ENCODE peak calls at places on chromosomes 2 and 18, in ten cellular contexts. D, O, F, U, H, I, C, J, Z and P are unnamed samples.

GRCh38 chr2:62217980-62218379 is 22.1 kb downstream of the B3GNT2 start:
- DNase-seq in D (no peak), O (no peak), F (no peak), U (no peak), H (no peak), I (no peak), C (peak), J (no peak), Z (no peak), P (no peak)

GRCh38 chr2:28134262-28134812 is 243.8 kb downstream of the BABAM2 start:
- DNase-seq in D (no peak), O (no peak), F (peak), U (peak), H (no peak), I (no peak), C (peak), J (no peak), Z (no peak), P (no peak)

GRCh38 chr2:70714141-70714905 is 53.7 kb downstream of the ADD2 start:
- DNase-seq in D (no peak), O (no peak), F (peak), U (no peak), H (no peak), I (no peak), C (no peak), J (no peak), Z (no peak), P (no peak)

GRCh38 chr2:101912545-101912944 is 79.2 kb upstream of the IL1R2 start:
- DNase-seq in D (no peak), O (no peak), F (no peak), U (no peak), H (no peak), I (no peak), C (no peak), J (no peak), Z (no peak), P (no peak)

GRCh38 chr2:111706481-111707001 is 177.5 kb downstream of the ANAPC1 start:
- DNase-seq in D (no peak), O (no peak), F (no peak), U (no peak), H (no peak), I (no peak), C (no peak), J (no peak), Z (no peak), P (no peak)

GRCh38 chr2:203225423-203226039 is 13.3 kb upstream of the CYP20A1 start:
- DNase-seq in D (no peak), O (peak), F (no peak), U (no peak), H (peak), I (peak), C (peak), J (no peak), Z (no peak), P (no peak)

GRCh38 chr2:109447251-109447661 is 166.5 kb downstream of the SEPTIN10 start:
- DNase-seq in D (no peak), O (no peak), F (peak), U (no peak), H (peak), I (no peak), C (peak), J (no peak), Z (no peak), P (no peak)

GRCh38 chr2:12895017-12895416 is 178.3 kb downstream of the TRIB2 start:
- DNase-seq in D (no peak), O (no peak), F (no peak), U (no peak), H (no peak), I (no peak), C (no peak), J (no peak), Z (no peak), P (no peak)

GRCh38 chr2:224885836-224886547 is 156.3 kb downstream of the DOCK10 start:
- DNase-seq in D (no peak), O (no peak), F (no peak), U (no peak), H (peak), I (no peak), C (peak), J (no peak), Z (no peak), P (no peak)

GRCh38 chr2:25856377-25856776 is 21.9 kb downstream of the ASXL2 start:
- DNase-seq in D (no peak), O (no peak), F (no peak), U (no peak), H (no peak), I (no peak), C (no peak), J (no peak), Z (no peak), P (no peak)

GRCh38 chr2:205902041-205902898 is 183.7 kb downstream of the INO80D start:
- DNase-seq in D (no peak), O (no peak), F (no peak), U (no peak), H (peak), I (no peak), C (peak), J (no peak), Z (no peak), P (no peak)

GRCh38 chr2:221553333-221553732 is 18.8 kb downstream of the EPHA4 start:
- DNase-seq in D (no peak), O (no peak), F (no peak), U (no peak), H (no peak), I (no peak), C (no peak), J (no peak), Z (no peak), P (no peak)

GRCh38 chr2:159760321-159760720 is 37.7 kb downstream of the CD302 start:
- DNase-seq in D (no peak), O (no peak), F (no peak), U (no peak), H (no peak), I (no peak), C (no peak), J (no peak), Z (no peak), P (no peak)

GRCh38 chr2:236748385-236748784 is 178.8 kb downstream of the ACKR3 start:
- DNase-seq in D (no peak), O (no peak), F (peak), U (no peak), H (no peak), I (no peak), C (no peak), J (no peak), Z (no peak), P (no peak)

GRCh38 chr18:11849845-11850747 is 1.1 kb upstream of the CHMP1B start:
- DNase-seq in D (no peak), O (no peak), F (peak), U (peak), H (peak), I (peak), C (peak), J (no peak), Z (peak), P (no peak)

GRCh38 chr18:58253871-58254270 is 209.8 kb downstream of the NEDD4L start:
- DNase-seq in D (no peak), O (no peak), F (no peak), U (no peak), H (no peak), I (no peak), C (peak), J (no peak), Z (no peak), P (no peak)

GRCh38 chr2:219386532-219387280 is 1.0 kb downstream of the DNPEP start:
- DNase-seq in D (no peak), O (no peak), F (no peak), U (no peak), H (no peak), I (peak), C (no peak), J (no peak), Z (no peak), P (no peak)

GRCh38 chr2:240319221-240319854 is 116.1 kb upstream of the GPC1 start:
- DNase-seq in D (no peak), O (no peak), F (no peak), U (no peak), H (peak), I (no peak), C (no peak), J (no peak), Z (no peak), P (no peak)

GRCh38 chr2:113716291-113716690 is 40.2 kb downstream of the SLC35F5 start:
- DNase-seq in D (no peak), O (no peak), F (no peak), U (no peak), H (no peak), I (no peak), C (peak), J (no peak), Z (no peak), P (no peak)

GRCh38 chr2:201968476-201968875 is 65.2 kb upstream of the FZD7 start:
- DNase-seq in D (no peak), O (no peak), F (no peak), U (no peak), H (no peak), I (no peak), C (no peak), J (no peak), Z (no peak), P (no peak)

GRCh38 chr18:54948350-54948837 is 10.9 kb downstream of the CCDC68 start:
- DNase-seq in D (no peak), O (no peak), F (no peak), U (peak), H (no peak), I (no peak), C (no peak), J (no peak), Z (no peak), P (no peak)